ENCODE peak calls at places on chromosomes 6 and 20, in five cellular contexts. O is endothelial cell; K is CD4-positive, alpha-beta T cell; J is AG10803; U is ascending aorta. T is an unnamed sample.

GRCh38 chr20:58981564-58982364 is 708 bp downstream of the NELFCD start:
- DNase-seq in O (no peak), K (no peak), J (no peak), U (peak), T (peak)

GRCh38 chr20:63657937-63658748 is at the start of gene RTEL1:
- DNase-seq in O (peak), K (peak), J (peak), U (peak), T (peak)

GRCh38 chr6:33620158-33620583 is 951 bp upstream of the ITPR3 start:
- DNase-seq in O (peak), K (no peak), J (no peak), U (no peak), T (no peak)

GRCh38 chr6:155162682-155163081 is 101.1 kb upstream of the CLDN20 start:
- DNase-seq in O (no peak), K (no peak), J (peak), U (no peak), T (peak)

GRCh38 chr6:151690303-151690702 is 117.2 kb upstream of the ESR1 start:
- DNase-seq in O (no peak), K (no peak), J (peak), U (no peak), T (peak)

GRCh38 chr20:33277471-33278441 is 5.3 kb upstream of the BPIFB1 start:
- DNase-seq in O (no peak), K (no peak), J (no peak), U (no peak), T (no peak)

GRCh38 chr6:34656378-34657036 is 40.1 kb downstream of the ILRUN start:
- DNase-seq in O (no peak), K (peak), J (peak), U (no peak), T (peak)

GRCh38 chr6:132548746-132549463 is 3.6 kb upstream of the TAAR8 start:
- DNase-seq in O (no peak), K (no peak), J (no peak), U (no peak), T (no peak)

GRCh38 chr6:84575264-84575663 is 189.1 kb downstream of the TBX18 start:
- DNase-seq in O (no peak), K (no peak), J (peak), U (no peak), T (peak)

GRCh38 chr20:3082306-3082951 is 2.1 kb downstream of the AVP start:
- DNase-seq in O (no peak), K (no peak), J (no peak), U (no peak), T (no peak)

GRCh38 chr20:36572701-36573102 is 695 bp upstream of the TGIF2 start:
- DNase-seq in O (peak), K (peak), J (peak), U (peak), T (no peak)

GRCh38 chr6:6751615-6752014 is 163.1 kb downstream of the LY86 start:
- DNase-seq in O (no peak), K (no peak), J (no peak), U (no peak), T (no peak)

GRCh38 chr6:85756982-85757381 is 114.3 kb upstream of the SYNCRIP start:
- DNase-seq in O (no peak), K (no peak), J (peak), U (no peak), T (peak)

GRCh38 chr20:17873410-17874270 is 95.0 kb downstream of the SNX5 start:
- DNase-seq in O (no peak), K (no peak), J (peak), U (peak), T (peak)

GRCh38 chr6:144285548-144285797 is 338 bp downstream of the UTRN start:
- DNase-seq in O (no peak), K (no peak), J (no peak), U (no peak), T (no peak)

GRCh38 chr6:4055420-4056041 is 23.4 kb downstream of the FAM217A start:
- DNase-seq in O (no peak), K (no peak), J (peak), U (no peak), T (peak)

GRCh38 chr20:2626853-2627541 is 25.4 kb upstream of the NOP56 start:
- DNase-seq in O (no peak), K (no peak), J (peak), U (no peak), T (peak)

GRCh38 chr6:54719633-54720032 is 126.9 kb upstream of the FAM83B start:
- DNase-seq in O (no peak), K (no peak), J (no peak), U (no peak), T (no peak)

GRCh38 chr20:16020971-16021370 is 552.3 kb downstream of the KIF16B start:
- DNase-seq in O (no peak), K (no peak), J (peak), U (no peak), T (no peak)

GRCh38 chr20:56944546-56944945 is 315.4 kb downstream of the TFAP2C start:
- DNase-seq in O (no peak), K (no peak), J (peak), U (no peak), T (no peak)

GRCh38 chr20:31908424-31908823 is 38.0 kb downstream of the TTLL9 start:
- DNase-seq in O (no peak), K (no peak), J (no peak), U (no peak), T (no peak)

GRCh38 chr20:49724637-49725606 is 11.2 kb upstream of the B4GALT5 start:
- DNase-seq in O (no peak), K (no peak), J (peak), U (no peak), T (peak)

GRCh38 chr6:162778603-162779002 is 50.8 kb downstream of the PACRG start:
- DNase-seq in O (no peak), K (no peak), J (no peak), U (no peak), T (no peak)

GRCh38 chr6:17448165-17448564 is 54.8 kb downstream of the CAP2 start:
- DNase-seq in O (no peak), K (no peak), J (peak), U (no peak), T (peak)

GRCh38 chr6:41488392-41489129 is 57.6 kb upstream of the FOXP4 start:
- DNase-seq in O (no peak), K (no peak), J (peak), U (no peak), T (peak)

GRCh38 chr20:12012241-12013222 is 94.8 kb downstream of the BTBD3 start:
- DNase-seq in O (peak), K (no peak), J (peak), U (no peak), T (peak)

GRCh38 chr20:53402233-53403005 is 191.2 kb downstream of the ZNF217 start:
- DNase-seq in O (no peak), K (no peak), J (no peak), U (no peak), T (no peak)

GRCh38 chr20:23363257-23363649 is 1.3 kb downstream of the GZF1 start:
- DNase-seq in O (no peak), K (no peak), J (no peak), U (no peak), T (peak)

GRCh38 chr20:33732166-33732970 is 572 bp downstream of the ZNF341 start:
- DNase-seq in O (no peak), K (peak), J (peak), U (peak), T (peak)

GRCh38 chr20:12970372-12970821 is 38.4 kb upstream of the SPTLC3 start:
- DNase-seq in O (peak), K (no peak), J (peak), U (no peak), T (peak)

GRCh38 chr6:140909620-140910019 is 1223.1 kb upstream of the GJE1 start:
- DNase-seq in O (no peak), K (no peak), J (no peak), U (no peak), T (peak)
- TF ChIP-seq CTCF in O (no peak), K (no peak), J (no peak), U (no peak), T (no peak)

DNA sequence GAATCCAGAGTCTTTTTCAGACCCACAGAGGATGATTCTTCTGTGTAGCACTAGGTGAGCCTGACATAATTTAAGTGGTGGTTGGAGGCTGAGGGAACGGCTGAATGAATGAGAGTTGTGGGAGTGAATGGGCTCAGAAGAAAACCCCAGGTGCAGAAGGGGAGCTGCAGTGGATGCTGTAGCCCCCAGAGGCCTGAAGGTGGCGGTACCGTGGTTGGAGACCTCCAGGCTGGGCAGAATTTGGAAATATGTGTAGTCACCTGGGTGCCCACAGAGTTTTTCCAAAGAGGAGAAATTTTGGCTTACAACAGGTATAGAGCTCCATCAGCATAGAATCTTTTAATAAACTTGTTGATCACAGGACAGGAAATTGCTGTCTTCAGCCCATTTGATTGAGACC is 6.5 kb upstream of the RAET1G start:
- DNase-seq in O (peak), K (no peak), J (no peak), U (no peak), T (no peak)
- TF ChIP-seq CTCF in O (peak), K (no peak), J (peak), U (no peak), T (peak)

GRCh38 chr6:137630666-137631065 is 136.5 kb upstream of the OLIG3 start:
- DNase-seq in O (no peak), K (no peak), J (no peak), U (no peak), T (no peak)

GRCh38 chr6:137625808-137626207 is 131.6 kb upstream of the OLIG3 start:
- DNase-seq in O (no peak), K (no peak), J (no peak), U (no peak), T (no peak)

GRCh38 chr6:137623293-137623692 is 129.1 kb upstream of the OLIG3 start:
- DNase-seq in O (no peak), K (no peak), J (no peak), U (no peak), T (no peak)

DNA sequence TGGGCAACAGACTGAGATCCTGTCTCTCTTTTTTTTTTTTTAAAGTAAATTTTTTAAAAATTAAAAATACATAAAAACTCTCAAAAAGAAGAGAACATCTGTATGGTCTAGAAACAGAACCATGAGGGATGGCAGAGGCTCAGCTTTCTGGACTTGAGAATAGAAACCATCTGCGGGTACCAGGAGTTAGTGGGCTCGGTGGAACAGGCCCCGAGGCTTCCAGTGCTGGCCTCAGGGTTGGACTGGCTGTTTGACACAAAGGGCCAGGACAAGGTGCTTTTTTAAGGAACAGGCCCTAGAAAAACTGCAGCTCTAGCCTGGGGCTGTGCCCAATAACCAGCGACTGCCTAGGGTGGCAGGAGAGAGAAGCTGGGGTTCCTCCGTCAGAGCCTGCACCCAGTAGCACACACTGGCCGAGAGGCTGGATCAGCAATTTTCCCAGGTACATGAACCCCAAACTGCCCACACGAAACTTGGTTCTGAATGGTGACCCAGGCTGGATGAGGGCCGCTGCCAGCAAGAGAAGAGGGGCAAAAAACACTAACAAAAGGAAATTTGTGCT is 131.0 kb upstream of the OLIG3 start:
- DNase-seq in O (no peak), K (no peak), J (no peak), U (no peak), T (no peak)
- TF ChIP-seq CTCF in O (no peak), K (no peak), J (no peak), U (no peak), T (no peak)

GRCh38 chr6:36875250-36875633 is 639 bp upstream of the PPIL1 start:
- DNase-seq in O (no peak), K (no peak), J (no peak), U (no peak), T (no peak)

GRCh38 chr6:36873115-36873514 is 1.5 kb downstream of the PPIL1 start:
- DNase-seq in O (no peak), K (no peak), J (no peak), U (no peak), T (no peak)

GRCh38 chr6:36874016-36874442 is 574 bp downstream of the PPIL1 start:
- DNase-seq in O (no peak), K (no peak), J (peak), U (no peak), T (peak)

GRCh38 chr6:36874443-36875249 is at the start of gene PPIL1:
- DNase-seq in O (peak), K (peak), J (peak), U (peak), T (peak)

GRCh38 chr6:36873612-36874011 is 991 bp downstream of the PPIL1 start:
- DNase-seq in O (no peak), K (no peak), J (no peak), U (no peak), T (no peak)
- TF ChIP-seq CTCF in O (no peak), K (no peak), J (no peak), U (no peak), T (no peak)

GRCh38 chr20:14142964-14143627 is 147.8 kb downstream of the MACROD2 start:
- DNase-seq in O (no peak), K (no peak), J (peak), U (no peak), T (peak)

GRCh38 chr20:14148042-14148441 is 152.7 kb downstream of the MACROD2 start:
- DNase-seq in O (no peak), K (no peak), J (no peak), U (no peak), T (peak)

GRCh38 chr20:14142171-14142570 is 146.9 kb downstream of the MACROD2 start:
- DNase-seq in O (peak), K (no peak), J (peak), U (no peak), T (peak)
- TF ChIP-seq CTCF in O (peak), K (no peak), J (peak), U (no peak), T (peak)

GRCh38 chr6:77025824-77026223 is 437.5 kb downstream of the HTR1B start:
- DNase-seq in O (no peak), K (no peak), J (no peak), U (no peak), T (no peak)

GRCh38 chr6:77017537-77017936 is 445.8 kb downstream of the HTR1B start:
- DNase-seq in O (no peak), K (no peak), J (no peak), U (no peak), T (no peak)

GRCh38 chr6:77019081-77019480 is 444.2 kb downstream of the HTR1B start:
- DNase-seq in O (no peak), K (no peak), J (no peak), U (no peak), T (no peak)

GRCh38 chr6:77021778-77022177 is 441.5 kb downstream of the HTR1B start:
- DNase-seq in O (no peak), K (no peak), J (no peak), U (no peak), T (no peak)

DNA sequence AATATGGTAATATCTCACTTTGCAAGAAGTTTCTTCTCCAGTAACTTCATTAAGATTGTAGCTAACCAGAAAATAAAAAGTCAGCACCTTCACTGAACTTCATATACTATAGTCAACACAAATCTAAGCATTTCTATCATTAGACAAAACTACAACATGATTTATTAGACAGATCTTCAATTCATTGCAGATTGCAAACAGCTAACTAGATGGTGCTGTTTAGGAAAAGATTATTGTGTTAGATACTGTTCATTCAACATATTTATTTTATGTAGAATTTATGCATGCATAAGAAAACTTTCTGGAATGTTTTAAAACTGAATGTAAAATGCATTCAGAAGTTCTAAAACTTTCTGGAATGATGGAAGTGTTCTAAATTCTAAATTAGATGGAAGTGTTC is 442.1 kb downstream of the HTR1B start:
- DNase-seq in O (no peak), K (no peak), J (no peak), U (no peak), T (no peak)
- TF ChIP-seq CTCF in O (no peak), K (no peak), J (no peak), U (no peak), T (no peak)

T was measured in fibroblast of the aortic adventitia.